ENCODE peak calls at places on chromosome 20, in nine cellular contexts. P is RWPE1; S is A549; W is fibroblast of lung; O is breast epithelium; Y is lung; U is CD4-positive, alpha-beta T cell; G is SJSA1; V is caudate nucleus. R is an unnamed sample.

GRCh38 chr20:36467076-36467999 is 74.0 kb upstream of the MYL9 start:
- DNase-seq in P (peak; percentile 81), S (no peak), W (peak; percentile 45), O (no peak), Y (peak; percentile 52), U (peak; percentile 62), G (no peak), V (no peak), R (no peak)

GRCh38 chr20:62647521-62648317 is 5.4 kb downstream of the SLCO4A1 start:
- DNase-seq in P (no peak), S (no peak), W (no peak), O (no peak), Y (no peak), U (no peak), G (no peak), V (no peak), R (no peak)

GRCh38 chr20:44738779-44739477 is 6.7 kb upstream of the KCNK15 start:
- DNase-seq in P (peak; percentile 97), S (peak; percentile 95), W (peak; percentile 63), O (peak; percentile 81), Y (peak; percentile 79), U (no peak), G (no peak), V (peak; percentile 13), R (peak; percentile 18)

GRCh38 chr20:12237772-12238171 is 320.1 kb downstream of the BTBD3 start:
- DNase-seq in P (no peak), S (no peak), W (no peak), O (no peak), Y (no peak), U (no peak), G (no peak), V (no peak), R (peak; percentile 73)

GRCh38 chr20:32062776-32063170 is 10.7 kb downstream of the HCK start:
- DNase-seq in P (no peak), S (no peak), W (no peak), O (peak; percentile 32), Y (peak; percentile 71), U (no peak), G (no peak), V (no peak), R (no peak)

GRCh38 chr20:13017235-13017634 is 8.5 kb downstream of the SPTLC3 start:
- DNase-seq in P (no peak), S (no peak), W (peak; percentile 49), O (no peak), Y (no peak), U (no peak), G (no peak), V (no peak), R (no peak)

GRCh38 chr20:3563548-3564177 is 92.8 kb downstream of the ATRN start:
- DNase-seq in P (peak; percentile 33), S (peak; percentile 37), W (peak; percentile 34), O (no peak), Y (no peak), U (no peak), G (peak; percentile 23), V (no peak), R (no peak)

GRCh38 chr20:44650777-44651493 is 564 bp downstream of the ADA start:
- DNase-seq in P (no peak), S (no peak), W (no peak), O (no peak), Y (no peak), U (peak; percentile 45), G (no peak), V (no peak), R (no peak)

GRCh38 chr20:58043122-58043865 is 185.2 kb downstream of the ANKRD60 start:
- DNase-seq in P (no peak), S (no peak), W (no peak), O (no peak), Y (no peak), U (no peak), G (no peak), V (no peak), R (no peak)

GRCh38 chr20:48142258-48142657 is 357.0 kb upstream of the SULF2 start:
- DNase-seq in P (no peak), S (no peak), W (no peak), O (no peak), Y (no peak), U (no peak), G (no peak), V (no peak), R (no peak)

GRCh38 chr20:10644458-10645204 is 29.2 kb downstream of the JAG1 start:
- DNase-seq in P (no peak), S (no peak), W (no peak), O (no peak), Y (no peak), U (no peak), G (no peak), V (no peak), R (no peak)

GRCh38 chr20:38152175-38153010 is 12.7 kb downstream of the TGM2 start:
- DNase-seq in P (peak; percentile 81), S (peak; percentile 72), W (peak; percentile 84), O (no peak), Y (peak; percentile 85), U (no peak), G (peak; percentile 84), V (no peak), R (no peak)

GRCh38 chr20:45051497-45052060 is 49.3 kb downstream of the KCNS1 start:
- DNase-seq in P (no peak), S (no peak), W (no peak), O (no peak), Y (no peak), U (no peak), G (no peak), V (no peak), R (no peak)

GRCh38 chr20:64131406-64131805 is 24.0 kb upstream of the NPBWR2 start:
- DNase-seq in P (peak; percentile 72), S (peak; percentile 81), W (no peak), O (no peak), Y (no peak), U (no peak), G (peak; percentile 33), V (no peak), R (no peak)

GRCh38 chr20:49591217-49591865 is 23.4 kb upstream of the PTGIS start:
- DNase-seq in P (no peak), S (no peak), W (peak; percentile 91), O (no peak), Y (no peak), U (no peak), G (no peak), V (no peak), R (no peak)

DNA sequence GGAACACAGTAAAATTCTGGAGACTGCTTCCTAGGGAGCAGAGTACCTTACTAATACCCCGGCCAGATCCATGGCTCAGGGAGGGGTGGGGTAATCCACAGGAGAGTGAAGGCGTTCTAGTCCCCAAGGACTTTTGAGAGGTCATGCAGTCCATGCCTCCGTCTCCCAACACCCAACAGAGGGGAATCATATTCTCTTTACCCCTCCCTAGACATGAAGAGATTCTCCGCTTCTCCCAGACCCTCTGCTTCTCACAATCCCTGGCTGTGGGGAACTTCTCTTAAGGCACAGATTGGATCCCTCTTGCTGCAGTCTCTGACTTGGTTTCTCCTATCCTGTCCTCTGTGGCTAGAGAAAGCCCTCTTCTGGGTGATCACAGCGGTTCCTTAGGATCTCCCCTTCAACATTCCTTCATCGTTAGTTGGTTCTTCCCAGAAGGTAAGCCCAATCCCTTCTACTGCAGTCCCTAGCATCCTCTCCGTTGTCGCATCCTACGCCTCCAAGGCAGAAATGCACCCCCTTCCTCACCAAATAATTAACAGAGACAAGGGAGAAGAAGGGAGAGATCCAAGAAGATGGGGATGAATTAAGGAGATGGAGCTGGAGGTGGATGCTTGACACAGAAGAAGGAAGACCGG is 571 bp downstream of the GGT7 start:
- DNase-seq in P (no peak), S (no peak), W (no peak), O (no peak), Y (no peak), U (no peak), G (no peak), V (no peak), R (no peak)
- H3K27ac ChIP-seq in P (peak overlapping the region; percentile 31), S (peak overlapping the region; percentile 90), W (peak overlapping the region; percentile 3), O (peak overlapping the region; percentile 76), Y (peak overlapping the region; percentile 55), U (no peak overlapping the region), G (no peak overlapping the region), V (no peak overlapping the region), R (peak overlapping the region; percentile 76)

GRCh38 chr20:1579488-1579887 is 22.0 kb upstream of the SIRPD start:
- DNase-seq in P (no peak), S (no peak), W (no peak), O (no peak), Y (no peak), U (no peak), G (no peak), V (no peak), R (no peak)
- H3K27ac ChIP-seq in P (no peak overlapping the region), S (no peak overlapping the region), W (no peak overlapping the region), O (no peak overlapping the region), Y (no peak overlapping the region), U (no peak overlapping the region), G (no peak overlapping the region), V (no peak overlapping the region), R (no peak overlapping the region)

DNA sequence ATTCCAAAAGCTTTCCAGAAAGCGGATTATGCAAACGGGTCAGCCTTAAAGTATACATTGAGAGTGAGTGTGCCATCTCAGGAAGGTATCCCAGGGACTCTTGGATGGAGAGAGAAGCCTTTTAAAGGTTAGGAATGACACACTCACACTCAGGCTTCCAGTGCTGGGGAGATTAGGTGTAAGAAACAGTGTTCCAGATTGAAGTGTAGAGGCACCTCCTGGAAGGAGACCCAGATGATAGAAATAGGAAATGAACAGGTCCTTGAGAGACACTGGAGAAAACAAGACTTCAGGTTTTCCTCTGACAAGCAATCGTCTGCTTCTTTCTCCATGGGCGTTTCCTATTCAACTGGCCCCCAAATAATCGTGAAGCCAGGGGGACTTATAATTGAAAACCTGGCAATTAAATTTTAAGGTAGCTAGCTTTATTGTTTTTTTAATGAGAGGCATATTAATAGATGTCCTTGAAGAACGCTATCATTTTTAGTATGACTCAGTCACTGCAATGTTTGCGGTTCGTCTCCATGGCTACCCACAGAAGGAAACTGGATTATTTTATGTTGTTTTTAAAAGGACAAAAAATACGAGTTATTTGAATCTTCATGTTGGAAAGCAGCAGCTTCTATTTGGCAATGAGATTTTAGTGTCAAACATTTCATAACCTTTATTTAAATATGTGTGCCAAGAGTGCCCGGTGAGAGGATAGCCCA is 85.3 kb downstream of the TRMT6 start:
- DNase-seq in P (peak; percentile 52), S (no peak), W (peak; percentile 66), O (no peak), Y (no peak), U (no peak), G (no peak), V (no peak), R (no peak)
- H3K27ac ChIP-seq in P (no peak overlapping the region), S (no peak overlapping the region), W (no peak overlapping the region), O (no peak overlapping the region), Y (no peak overlapping the region), U (no peak overlapping the region), G (no peak overlapping the region), V (peak overlapping the region; percentile 14), R (no peak overlapping the region)

GRCh38 chr20:34065260-34065659 is 46.8 kb downstream of the EIF2S2 start:
- DNase-seq in P (peak; percentile 59), S (no peak), W (peak; percentile 87), O (no peak), Y (no peak), U (no peak), G (no peak), V (no peak), R (no peak)
- H3K27ac ChIP-seq in P (peak overlapping the region; percentile 21), S (no peak overlapping the region), W (no peak overlapping the region), O (no peak overlapping the region), Y (no peak overlapping the region), U (no peak overlapping the region), G (no peak overlapping the region), V (no peak overlapping the region), R (no peak overlapping the region)